ENCODE peak calls at places on chromosomes 16 and 17, in five cellular contexts. F, U, C, W and P are unnamed samples.

GRCh38 chr17:50219939-50220465 is 18.6 kb upstream of the COL1A1 start:
- DNase-seq in C (no peak), F (no peak), U (peak; percentile 86), W (no peak), P (no peak)

GRCh38 chr17:4987767-4988083 is 250 bp upstream of the CAMTA2 start:
- DNase-seq in W (no peak), C (no peak), U (no peak), F (no peak), P (no peak)

GRCh38 chr17:81867952-81868673 is 3.0 kb downstream of the ARHGDIA start:
- DNase-seq in C (peak; percentile 73), W (no peak), U (no peak), F (no peak), P (no peak)

GRCh38 chr16:53504161-53504663 is 1.2 kb upstream of the AKTIP start:
- DNase-seq in F (peak; percentile 43), C (peak; percentile 36), U (peak; percentile 72), W (no peak), P (no peak)

GRCh38 chr17:82120148-82120547 is 22.1 kb upstream of the FASN start:
- DNase-seq in F (no peak), U (peak; percentile 31), W (no peak), C (no peak), P (no peak)

GRCh38 chr17:39166437-39167335 is 725 bp upstream of the ARL5C start:
- DNase-seq in F (no peak), W (no peak), U (no peak), C (no peak), P (no peak)

GRCh38 chr16:21235199-21235585 is 1.7 kb downstream of the ANKS4B start:
- DNase-seq in F (no peak), U (no peak), C (no peak), W (no peak), P (no peak)

GRCh38 chr17:66200685-66201092 is 8.8 kb upstream of the CEP112 start:
- DNase-seq in W (peak; percentile 17), F (peak; percentile 40), U (peak; percentile 87), C (peak; percentile 89), P (no peak)

GRCh38 chr16:50381679-50382440 is 13.1 kb upstream of the BRD7 start:
- DNase-seq in F (no peak), W (no peak), C (no peak), U (no peak), P (no peak)

GRCh38 chr17:40303706-40304450 is 5.1 kb upstream of the RARA start:
- DNase-seq in C (no peak), F (no peak), W (no peak), U (peak; percentile 74), P (no peak)

GRCh38 chr17:65346166-65346565 is 209.0 kb downstream of the RGS9 start:
- DNase-seq in U (no peak), W (no peak), C (no peak), F (no peak), P (no peak)

GRCh38 chr17:50386451-50386994 is 10.8 kb downstream of the LRRC59 start:
- DNase-seq in C (no peak), F (no peak), U (no peak), W (no peak), P (no peak)

GRCh38 chr17:80866050-80866793 is 125.4 kb upstream of the CHMP6 start:
- DNase-seq in U (peak; percentile 71), W (peak; percentile 35), F (peak; percentile 79), C (peak; percentile 62), P (peak; percentile 45)

GRCh38 chr16:2663553-2664521 is 18.5 kb upstream of the KCTD5 start:
- DNase-seq in U (peak; percentile 82), C (no peak), W (no peak), F (no peak), P (no peak)

GRCh38 chr16:89326721-89327120 is 109.2 kb downstream of the ZNF778 start:
- DNase-seq in C (no peak), F (no peak), W (no peak), U (no peak), P (no peak)

GRCh38 chr17:57989011-57989345 is 924 bp upstream of the VEZF1 start:
- DNase-seq in F (no peak), C (peak; percentile 72), U (peak; percentile 35), W (no peak), P (no peak)

GRCh38 chr16:80583466-80583865 is 42.7 kb downstream of the DYNLRB2 start:
- DNase-seq in W (no peak), F (no peak), U (peak; percentile 42), C (no peak), P (no peak)

GRCh38 chr17:19508327-19508867 is 25.3 kb upstream of the SLC47A1 start:
- DNase-seq in F (peak; percentile 38), W (no peak), C (no peak), U (no peak), P (no peak)

GRCh38 chr16:87826798-87827587 is 42.3 kb downstream of the SLC7A5 start:
- DNase-seq in C (peak; percentile 87), U (no peak), F (no peak), W (no peak), P (no peak)

GRCh38 chr16:85998868-85999729 is 100.1 kb downstream of the IRF8 start:
- DNase-seq in W (no peak), C (no peak), F (no peak), U (no peak), P (no peak)

GRCh38 chr17:82520041-82520910 is 744 bp downstream of the FOXK2 start:
- DNase-seq in W (no peak), U (peak; percentile 34), C (no peak), F (no peak), P (no peak)

GRCh38 chr17:72362466-72363335 is 241.9 kb downstream of the SOX9 start:
- DNase-seq in W (peak; percentile 94), U (peak; percentile 47), F (no peak), C (peak; percentile 55), P (no peak)

GRCh38 chr17:50183439-50184001 is 17.7 kb downstream of the SGCA start:
- DNase-seq in C (no peak), U (no peak), F (no peak), W (no peak), P (no peak)

GRCh38 chr16:797120-797420 is 3.5 kb downstream of the GNG13 start:
- DNase-seq in W (no peak), C (peak; percentile 55), F (no peak), U (no peak), P (no peak)

GRCh38 chr17:80291260-80291659 is 30.6 kb downstream of the RNF213 start:
- DNase-seq in C (no peak), U (no peak), F (no peak), W (no peak), P (no peak)

GRCh38 chr16:85678016-85678415 is 10.7 kb downstream of the GINS2 start:
- DNase-seq in U (no peak), C (no peak), W (no peak), F (no peak), P (no peak)

GRCh38 chr16:11658896-11659708 is 9.2 kb upstream of the SNN start:
- DNase-seq in U (no peak), W (no peak), F (no peak), C (no peak), P (no peak)

GRCh38 chr16:21704733-21705132 is 41.0 kb downstream of the OTOA start:
- DNase-seq in F (no peak), W (no peak), U (no peak), C (peak; percentile 37), P (no peak)

DNA sequence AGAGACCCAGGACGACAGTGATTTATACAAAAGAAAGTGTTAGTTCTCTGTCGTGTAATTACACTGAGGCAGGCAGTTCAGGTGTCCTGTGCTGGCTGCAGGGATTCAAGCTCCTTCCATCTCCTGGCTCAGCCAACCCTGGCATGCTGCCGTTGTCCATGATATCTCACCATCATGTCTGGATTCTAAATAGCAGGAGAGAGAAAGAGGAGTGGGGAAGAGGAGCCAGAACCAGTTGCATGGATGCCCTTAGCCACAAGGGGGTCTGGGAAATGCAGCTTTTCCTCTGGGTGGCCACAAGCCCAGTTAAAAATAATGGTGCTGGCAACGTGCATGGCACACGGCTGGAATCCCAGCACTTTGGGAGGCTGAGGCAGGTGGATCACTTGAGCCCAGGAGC is 9.7 kb downstream of the C16orf54 start:
- DNase-seq in U (no peak), W (no peak), C (peak; percentile 16), F (no peak), P (no peak)
- TF ChIP-seq CTCF in U (peak; percentile 7), W (no peak), C (no peak), F (no peak), P (no peak)

DNA sequence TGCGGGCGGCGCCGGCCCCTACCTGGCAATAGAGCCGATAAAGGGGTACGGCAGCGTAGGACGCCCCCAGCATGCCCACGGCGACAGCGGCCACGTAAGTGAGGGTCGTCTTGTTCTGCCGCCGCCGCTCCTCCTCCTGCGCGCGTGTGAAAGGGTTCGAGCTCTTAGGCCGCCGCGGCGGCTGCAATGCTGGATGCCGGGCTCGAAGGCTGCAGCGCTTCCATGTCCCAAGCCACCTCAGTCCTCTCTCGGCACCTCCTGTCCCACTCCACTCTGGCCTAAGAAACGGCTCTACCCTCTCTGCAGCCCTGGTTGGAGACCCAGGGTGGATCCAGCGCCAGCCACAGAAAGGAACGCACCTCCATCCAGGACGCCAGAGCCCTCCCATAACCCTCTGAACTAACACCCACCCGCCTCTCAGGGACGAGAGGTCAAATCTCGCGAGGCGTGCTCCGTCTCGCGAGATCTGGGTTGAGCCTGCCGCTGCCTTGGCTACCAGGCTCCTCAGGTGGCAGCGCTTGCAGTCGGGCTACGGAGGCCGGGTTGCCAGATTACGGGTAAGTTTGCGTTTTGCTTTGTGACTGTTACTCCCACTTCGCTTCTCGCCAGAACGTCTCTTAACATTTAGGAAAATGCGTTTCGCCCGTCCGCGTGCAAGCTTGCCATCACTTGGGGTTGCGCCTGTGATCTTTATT is at the start of the genes COX11 and STXBP4:
- DNase-seq in W (peak; percentile 87), U (peak; percentile 98), C (peak; percentile 98), F (peak; percentile 96), P (peak; percentile 79)
- TF ChIP-seq CTCF in W (peak; percentile 76), U (no peak), C (no peak), F (peak; percentile 51), P (no peak)

DNA sequence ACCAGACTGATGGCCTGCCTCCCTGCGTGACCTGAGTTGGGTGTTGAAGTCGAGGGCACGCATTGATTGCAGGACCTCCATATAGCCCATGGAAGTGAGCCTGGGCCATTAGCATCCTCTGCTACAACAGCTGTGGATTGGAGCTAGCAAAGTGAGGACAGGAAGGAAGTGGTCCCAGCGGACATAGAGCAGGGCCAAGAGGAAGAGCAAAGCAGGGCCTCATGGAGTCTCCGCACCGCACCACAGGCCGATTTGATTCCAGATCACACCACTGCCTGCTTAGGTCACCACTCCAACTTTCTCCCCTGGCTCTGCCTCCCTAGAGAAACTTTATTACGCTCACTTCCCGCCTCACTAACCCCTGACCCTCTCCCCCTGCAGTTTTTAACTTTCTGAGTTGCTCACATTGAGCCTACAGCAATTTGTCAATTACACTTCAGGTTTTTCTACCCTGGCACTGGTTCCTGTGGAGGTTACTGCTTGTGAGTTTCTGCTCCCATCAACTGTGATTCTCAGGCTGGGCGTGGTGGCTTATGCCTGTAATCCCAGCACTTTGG is 10.7 kb upstream of the UBTF start:
- DNase-seq in W (no peak), U (no peak), F (no peak), C (no peak), P (no peak)
- TF ChIP-seq CTCF in W (no peak), U (no peak), F (no peak), C (no peak), P (no peak)

DNA sequence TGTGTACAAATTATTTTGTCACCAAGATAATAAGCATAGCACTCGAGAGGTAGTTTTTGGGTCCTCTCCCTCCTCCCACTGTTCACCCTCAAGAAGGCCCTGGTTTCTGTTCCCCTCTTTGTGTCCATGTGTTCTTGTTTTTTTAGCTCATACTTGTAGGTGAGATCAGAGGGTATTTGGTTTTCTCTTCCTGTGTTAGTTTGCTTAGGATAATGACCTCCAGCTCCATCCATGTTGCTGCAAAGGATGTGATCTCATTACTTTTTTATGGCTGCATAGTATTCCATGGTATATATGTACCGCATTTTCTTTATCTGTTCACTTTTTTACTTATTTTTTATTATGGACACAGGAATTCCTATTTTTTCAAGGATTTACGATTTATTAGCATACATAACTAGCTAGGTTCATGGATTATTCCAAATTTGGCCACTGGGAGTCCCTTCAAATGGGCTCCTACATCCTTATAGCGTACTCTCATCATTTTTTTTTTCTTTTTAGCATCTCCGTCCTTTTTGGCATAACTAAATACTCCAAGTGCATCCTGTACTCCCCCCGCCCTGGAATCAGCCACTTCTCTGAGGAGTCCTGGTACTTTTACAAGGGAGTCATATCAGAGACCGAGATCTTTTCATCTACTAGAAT is 7.3 kb downstream of the TADA2A start:
- DNase-seq in C (peak; percentile 35), F (no peak), W (no peak), U (no peak), P (no peak)
- TF ChIP-seq CTCF in C (peak; percentile 28), F (no peak), W (no peak), U (peak; percentile 40), P (no peak)